ENCODE peak calls at places on chromosomes 6 and 20, in seven cellular contexts. One of them, this sample, is unnamed.
A peak's percentile ranks its signal among the peaks of the same experiment; 100 is the strongest.

GRCh38 chr6:129134535-129134934 is 251.6 kb downstream of the LAMA2 start:
- DNase-seq in HCT116: no peak
- DNase-seq in fibroblast of lung: no peak
- DNase-seq in cardiac muscle cell: peak; percentile 55
- DNase-seq in body of pancreas: no peak
- DNase-seq in PC-3: no peak
- DNase-seq in H1: no peak
- DNase-seq in this sample: no peak

GRCh38 chr6:120230008-120230407 is 880.4 kb upstream of the MAN1A1 start:
- DNase-seq in HCT116: peak; percentile 4
- DNase-seq in fibroblast of lung: no peak
- DNase-seq in cardiac muscle cell: no peak
- DNase-seq in body of pancreas: no peak
- DNase-seq in PC-3: peak; percentile 12
- DNase-seq in H1: no peak
- DNase-seq in this sample: no peak

GRCh38 chr6:29813809-29814208 is 13.8 kb upstream of the HLA-G start:
- DNase-seq in HCT116: peak; percentile 71
- DNase-seq in fibroblast of lung: no peak
- DNase-seq in cardiac muscle cell: peak; percentile 24
- DNase-seq in body of pancreas: no peak
- DNase-seq in PC-3: peak; percentile 68
- DNase-seq in H1: no peak
- DNase-seq in this sample: no peak

GRCh38 chr6:108117427-108118358 is 43.2 kb upstream of the OSTM1 start:
- DNase-seq in HCT116: no peak
- DNase-seq in fibroblast of lung: peak; percentile 28
- DNase-seq in cardiac muscle cell: peak; percentile 21
- DNase-seq in body of pancreas: peak; percentile 25
- DNase-seq in PC-3: no peak
- DNase-seq in H1: no peak
- DNase-seq in this sample: peak; percentile 56

GRCh38 chr20:47330933-47331708 is 25.4 kb downstream of the ZMYND8 start:
- DNase-seq in HCT116: peak; percentile 76
- DNase-seq in fibroblast of lung: peak; percentile 90
- DNase-seq in cardiac muscle cell: peak; percentile 81
- DNase-seq in body of pancreas: no peak
- DNase-seq in PC-3: peak; percentile 85
- DNase-seq in H1: no peak
- DNase-seq in this sample: peak; percentile 44

GRCh38 chr6:33696538-33697518 is 14.7 kb downstream of the UQCC2 start:
- DNase-seq in HCT116: no peak
- DNase-seq in fibroblast of lung: peak; percentile 76
- DNase-seq in cardiac muscle cell: peak; percentile 88
- DNase-seq in body of pancreas: peak; percentile 45
- DNase-seq in PC-3: peak; percentile 76
- DNase-seq in H1: no peak
- DNase-seq in this sample: no peak

GRCh38 chr6:127124196-127124595 is 5.7 kb downstream of the RSPO3 start:
- DNase-seq in HCT116: no peak
- DNase-seq in fibroblast of lung: no peak
- DNase-seq in cardiac muscle cell: no peak
- DNase-seq in body of pancreas: no peak
- DNase-seq in PC-3: no peak
- DNase-seq in H1: no peak
- DNase-seq in this sample: no peak

GRCh38 chr6:10424005-10424404 is 9.1 kb upstream of the TFAP2A start:
- DNase-seq in HCT116: no peak
- DNase-seq in fibroblast of lung: no peak
- DNase-seq in cardiac muscle cell: no peak
- DNase-seq in body of pancreas: no peak
- DNase-seq in PC-3: no peak
- DNase-seq in H1: no peak
- DNase-seq in this sample: no peak

GRCh38 chr6:797479-798077 is 104.6 kb upstream of the EXOC2 start:
- DNase-seq in HCT116: peak; percentile 41
- DNase-seq in fibroblast of lung: peak; percentile 25
- DNase-seq in cardiac muscle cell: peak; percentile 66
- DNase-seq in body of pancreas: peak; percentile 69
- DNase-seq in PC-3: peak; percentile 66
- DNase-seq in H1: no peak
- DNase-seq in this sample: no peak

GRCh38 chr6:29376003-29376402 is 912 bp upstream of the OR12D3 start:
- DNase-seq in HCT116: peak; percentile 19
- DNase-seq in fibroblast of lung: no peak
- DNase-seq in cardiac muscle cell: peak; percentile 11
- DNase-seq in body of pancreas: no peak
- DNase-seq in PC-3: peak; percentile 54
- DNase-seq in H1: no peak
- DNase-seq in this sample: no peak

GRCh38 chr6:37433657-37434271 is 743 bp downstream of the CMTR1 start:
- DNase-seq in HCT116: no peak
- DNase-seq in fibroblast of lung: peak; percentile 24
- DNase-seq in cardiac muscle cell: peak; percentile 21
- DNase-seq in body of pancreas: no peak
- DNase-seq in PC-3: no peak
- DNase-seq in H1: no peak
- DNase-seq in this sample: no peak

GRCh38 chr6:132931937-132932336 is 117.6 kb downstream of the RPS12 start:
- DNase-seq in HCT116: no peak
- DNase-seq in fibroblast of lung: peak; percentile 92
- DNase-seq in cardiac muscle cell: peak; percentile 93
- DNase-seq in body of pancreas: peak; percentile 54
- DNase-seq in PC-3: peak; percentile 71
- DNase-seq in H1: no peak
- DNase-seq in this sample: no peak

GRCh38 chr6:17622144-17622543 is 22.0 kb downstream of the FAM8A1 start:
- DNase-seq in HCT116: no peak
- DNase-seq in fibroblast of lung: no peak
- DNase-seq in cardiac muscle cell: no peak
- DNase-seq in body of pancreas: no peak
- DNase-seq in PC-3: no peak
- DNase-seq in H1: no peak
- DNase-seq in this sample: no peak

GRCh38 chr20:3168079-3168828 is 5.1 kb downstream of the LZTS3 start:
- DNase-seq in HCT116: no peak
- DNase-seq in fibroblast of lung: no peak
- DNase-seq in cardiac muscle cell: no peak
- DNase-seq in body of pancreas: peak; percentile 82
- DNase-seq in PC-3: no peak
- DNase-seq in H1: peak; percentile 46
- DNase-seq in this sample: peak; percentile 75

GRCh38 chr6:16286151-16286522 is 47.8 kb downstream of the GMPR start:
- DNase-seq in HCT116: peak; percentile 6
- DNase-seq in fibroblast of lung: peak; percentile 31
- DNase-seq in cardiac muscle cell: peak; percentile 69
- DNase-seq in body of pancreas: no peak
- DNase-seq in PC-3: peak; percentile 53
- DNase-seq in H1: peak; percentile 43
- DNase-seq in this sample: no peak

GRCh38 chr6:2865270-2866182 is 23.9 kb upstream of the SERPINB1 start:
- DNase-seq in HCT116: no peak
- DNase-seq in fibroblast of lung: peak; percentile 38
- DNase-seq in cardiac muscle cell: peak; percentile 62
- DNase-seq in body of pancreas: no peak
- DNase-seq in PC-3: no peak
- DNase-seq in H1: no peak
- DNase-seq in this sample: no peak

GRCh38 chr6:48641544-48641943 is 530.5 kb upstream of the PTCHD4 start:
- DNase-seq in HCT116: no peak
- DNase-seq in fibroblast of lung: peak; percentile 92
- DNase-seq in cardiac muscle cell: peak; percentile 4
- DNase-seq in body of pancreas: no peak
- DNase-seq in PC-3: peak; percentile 78
- DNase-seq in H1: no peak
- DNase-seq in this sample: no peak

GRCh38 chr6:9606435-9607134 is 808.3 kb downstream of the TFAP2A start:
- DNase-seq in HCT116: no peak
- DNase-seq in fibroblast of lung: no peak
- DNase-seq in cardiac muscle cell: no peak
- DNase-seq in body of pancreas: no peak
- DNase-seq in PC-3: no peak
- DNase-seq in H1: peak; percentile 54
- DNase-seq in this sample: no peak

GRCh38 chr20:10271470-10272219 is 53.0 kb downstream of the SNAP25 start:
- DNase-seq in HCT116: no peak
- DNase-seq in fibroblast of lung: no peak
- DNase-seq in cardiac muscle cell: peak; percentile 7
- DNase-seq in body of pancreas: peak; percentile 28
- DNase-seq in PC-3: no peak
- DNase-seq in H1: no peak
- DNase-seq in this sample: no peak

GRCh38 chr6:38570750-38571149 is 69.0 kb downstream of the BTBD9 start:
- DNase-seq in HCT116: no peak
- DNase-seq in fibroblast of lung: no peak
- DNase-seq in cardiac muscle cell: peak; percentile 33
- DNase-seq in body of pancreas: no peak
- DNase-seq in PC-3: peak; percentile 62
- DNase-seq in H1: no peak
- DNase-seq in this sample: no peak

GRCh38 chr6:77362055-77362454 is 101.2 kb downstream of the HTR1B start:
- DNase-seq in HCT116: no peak
- DNase-seq in fibroblast of lung: no peak
- DNase-seq in cardiac muscle cell: no peak
- DNase-seq in body of pancreas: no peak
- DNase-seq in PC-3: no peak
- DNase-seq in H1: no peak
- DNase-seq in this sample: no peak

GRCh38 chr20:37308098-37309050 is 18.9 kb downstream of the MANBAL start:
- DNase-seq in HCT116: no peak
- DNase-seq in fibroblast of lung: no peak
- DNase-seq in cardiac muscle cell: no peak
- DNase-seq in body of pancreas: no peak
- DNase-seq in PC-3: no peak
- DNase-seq in H1: no peak
- DNase-seq in this sample: no peak

GRCh38 chr6:118800394-118801071 is 93.4 kb upstream of the ASF1A start:
- DNase-seq in HCT116: peak; percentile 57
- DNase-seq in fibroblast of lung: peak; percentile 77
- DNase-seq in cardiac muscle cell: peak; percentile 92
- DNase-seq in body of pancreas: peak; percentile 90
- DNase-seq in PC-3: peak; percentile 90
- DNase-seq in H1: peak; percentile 36
- DNase-seq in this sample: no peak

GRCh38 chr6:287500-287883 is 4.8 kb upstream of the DUSP22 start:
- DNase-seq in HCT116: no peak
- DNase-seq in fibroblast of lung: no peak
- DNase-seq in cardiac muscle cell: no peak
- DNase-seq in body of pancreas: no peak
- DNase-seq in PC-3: no peak
- DNase-seq in H1: no peak
- DNase-seq in this sample: no peak

GRCh38 chr20:38242848-38243449 is 17.6 kb downstream of the KIAA1755 start:
- DNase-seq in HCT116: peak; percentile 48
- DNase-seq in fibroblast of lung: no peak
- DNase-seq in cardiac muscle cell: no peak
- DNase-seq in body of pancreas: no peak
- DNase-seq in PC-3: peak; percentile 50
- DNase-seq in H1: no peak
- DNase-seq in this sample: no peak

GRCh38 chr20:25372584-25373336 is 17.9 kb downstream of the ABHD12 start:
- DNase-seq in HCT116: no peak
- DNase-seq in fibroblast of lung: peak; percentile 98
- DNase-seq in cardiac muscle cell: peak; percentile 63
- DNase-seq in body of pancreas: no peak
- DNase-seq in PC-3: peak; percentile 95
- DNase-seq in H1: no peak
- DNase-seq in this sample: no peak

GRCh38 chr6:82237013-82237412 is 10.5 kb downstream of the IBTK start:
- DNase-seq in HCT116: no peak
- DNase-seq in fibroblast of lung: peak; percentile 17
- DNase-seq in cardiac muscle cell: peak; percentile 45
- DNase-seq in body of pancreas: no peak
- DNase-seq in PC-3: no peak
- DNase-seq in H1: no peak
- DNase-seq in this sample: no peak

GRCh38 chr20:11686900-11687543 is 230.7 kb upstream of the BTBD3 start:
- DNase-seq in HCT116: no peak
- DNase-seq in fibroblast of lung: peak; percentile 14
- DNase-seq in cardiac muscle cell: peak; percentile 33
- DNase-seq in body of pancreas: peak; percentile 64
- DNase-seq in PC-3: peak; percentile 25
- DNase-seq in H1: no peak
- DNase-seq in this sample: peak; percentile 62
- H3K4me3 ChIP-seq in HCT116: no peak overlapping the region
- H3K4me3 ChIP-seq in fibroblast of lung: peak overlapping the region; percentile 37
- H3K4me3 ChIP-seq in cardiac muscle cell: peak overlapping the region; percentile 14
- H3K4me3 ChIP-seq in body of pancreas: no peak overlapping the region
- H3K4me3 ChIP-seq in PC-3: peak overlapping the region; percentile 56
- H3K4me3 ChIP-seq in H1: peak overlapping the region; percentile 18
- H3K4me3 ChIP-seq in this sample: no peak overlapping the region

DNA sequence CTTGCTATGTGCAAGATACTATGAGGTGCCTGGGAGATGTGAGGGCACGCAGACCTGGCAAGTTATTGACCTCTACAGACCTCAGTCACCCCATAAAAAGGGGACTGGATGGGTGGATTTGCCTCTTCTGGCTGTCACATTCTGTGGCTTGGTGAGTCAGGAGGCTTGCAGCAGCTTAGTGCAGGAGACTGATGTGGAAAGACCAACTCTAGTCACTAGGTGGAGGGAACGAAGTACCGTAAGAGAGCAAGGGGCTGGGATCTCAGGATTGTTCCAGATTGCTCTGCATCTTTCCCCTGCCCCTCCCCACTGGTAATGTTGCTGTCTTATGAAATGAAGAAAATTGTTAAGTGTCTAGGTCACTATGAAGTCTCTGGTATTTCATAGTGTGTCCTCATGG is 3.3 kb downstream of the MAPRE1 start:
- DNase-seq in HCT116: no peak
- DNase-seq in fibroblast of lung: peak; percentile 83
- DNase-seq in cardiac muscle cell: peak; percentile 76
- DNase-seq in body of pancreas: no peak
- DNase-seq in PC-3: peak; percentile 50
- DNase-seq in H1: no peak
- DNase-seq in this sample: no peak
- TF ChIP-seq CTCF in HCT116: no peak
- TF ChIP-seq CTCF in fibroblast of lung: no peak
- TF ChIP-seq CTCF in cardiac muscle cell: peak; percentile 24
- TF ChIP-seq CTCF in body of pancreas: no peak
- TF ChIP-seq CTCF in PC-3: peak; percentile 10
- TF ChIP-seq CTCF in H1: no peak
- TF ChIP-seq CTCF in this sample: no peak

DNA sequence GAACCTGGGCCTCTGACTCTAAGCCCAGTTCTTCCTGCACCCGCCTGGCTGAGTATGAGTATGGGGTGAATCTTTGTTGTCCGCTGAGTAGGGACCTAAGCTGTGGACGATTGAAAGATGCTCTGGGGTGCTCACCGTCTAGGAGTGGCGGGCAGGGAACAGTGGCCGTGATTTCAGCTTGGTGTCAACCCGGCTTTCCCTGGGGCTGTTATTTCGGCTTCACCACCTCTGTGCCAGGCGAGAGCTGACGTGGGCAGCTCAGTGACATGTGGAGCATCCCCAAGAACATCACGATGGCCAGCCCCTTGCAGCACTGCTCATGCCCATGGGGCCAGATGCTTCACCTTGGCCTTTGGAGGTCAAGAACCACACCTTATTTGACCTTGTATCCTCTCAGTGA is 102.6 kb downstream of the TOX2 start:
- DNase-seq in HCT116: no peak
- DNase-seq in fibroblast of lung: no peak
- DNase-seq in cardiac muscle cell: no peak
- DNase-seq in body of pancreas: no peak
- DNase-seq in PC-3: no peak
- DNase-seq in H1: no peak
- DNase-seq in this sample: no peak
- H3K4me1 ChIP-seq in HCT116: peaks cover 39% of the 10 kb centered on the region
- H3K4me1 ChIP-seq in fibroblast of lung: peaks cover 25% of the 10 kb centered on the region
- H3K4me1 ChIP-seq in cardiac muscle cell: no peaks in the 10 kb centered on the region
- H3K4me1 ChIP-seq in body of pancreas: no peaks in the 10 kb centered on the region
- H3K4me1 ChIP-seq in PC-3: peaks cover 24% of the 10 kb centered on the region
- H3K4me1 ChIP-seq in H1: peaks cover 11% of the 10 kb centered on the region
- H3K4me1 ChIP-seq in this sample: peaks cover 50% of the 10 kb centered on the region

GRCh38 chr6:32255212-32256153 is 31.6 kb upstream of the NOTCH4 start:
- DNase-seq in HCT116: peak; percentile 84
- DNase-seq in fibroblast of lung: peak; percentile 92
- DNase-seq in cardiac muscle cell: peak; percentile 97
- DNase-seq in body of pancreas: peak; percentile 60
- DNase-seq in PC-3: no peak
- DNase-seq in H1: peak; percentile 62
- DNase-seq in this sample: peak; percentile 57
- H3K4me3 ChIP-seq in HCT116: peak overlapping the region; percentile 33
- H3K4me3 ChIP-seq in fibroblast of lung: peak overlapping the region; percentile 27
- H3K4me3 ChIP-seq in cardiac muscle cell: no peak overlapping the region
- H3K4me3 ChIP-seq in body of pancreas: no peak overlapping the region
- H3K4me3 ChIP-seq in PC-3: no peak overlapping the region
- H3K4me3 ChIP-seq in H1: peak overlapping the region; percentile 43
- H3K4me3 ChIP-seq in this sample: no peak overlapping the region